ENCODE peak calls at places on chromosome 7, in seven cellular contexts. Y is GM06990, X is mucosa of descending colon, N is AG04450, D is foreskin fibroblast, Z is choroid plexus epithelial cell, M is Peyer's patch. A is an unnamed sample.

GRCh38 chr7:134593530-134594392 is 44.9 kb downstream of the AKR1B15 start:
- DNase-seq in D (peak), Z (peak), X (peak), Y (no peak), M (peak), N (peak), A (no peak)

GRCh38 chr7:72785166-72785955 is 42.6 kb downstream of the TYW1B start:
- DNase-seq in Y (no peak), X (no peak), D (peak), N (no peak), M (no peak), Z (peak), A (peak)

GRCh38 chr7:37405128-37405527 is 43.5 kb downstream of the ELMO1 start:
- DNase-seq in X (no peak), Y (no peak), M (no peak), D (no peak), N (no peak), Z (no peak), A (no peak)

GRCh38 chr7:1848013-1848640 is 178.1 kb downstream of the ELFN1 start:
- DNase-seq in D (no peak), M (no peak), N (no peak), Z (no peak), X (peak), Y (no peak), A (no peak)

GRCh38 chr7:99140813-99141212 is 3.1 kb downstream of the SMURF1 start:
- DNase-seq in X (no peak), N (no peak), Y (no peak), Z (no peak), D (no peak), M (no peak), A (no peak)

GRCh38 chr7:1320616-1321289 is 88.1 kb downstream of the UNCX start:
- DNase-seq in N (no peak), Y (no peak), X (no peak), Z (no peak), M (no peak), D (no peak), A (no peak)

GRCh38 chr7:94696981-94697670 is 41.2 kb upstream of the SGCE start:
- DNase-seq in M (peak), D (peak), X (no peak), N (peak), Y (no peak), Z (peak), A (peak)

GRCh38 chr7:2120251-2120660 is 112.5 kb downstream of the MAD1L1 start:
- DNase-seq in X (no peak), D (no peak), N (no peak), Y (no peak), Z (no peak), M (no peak), A (no peak)

GRCh38 chr7:145478551-145478950 is 638.0 kb upstream of the CNTNAP2 start:
- DNase-seq in Z (no peak), M (no peak), D (no peak), X (no peak), N (no peak), Y (no peak), A (no peak)

GRCh38 chr7:129924602-129925001 is 28.2 kb downstream of the UBE2H start:
- DNase-seq in Z (no peak), X (no peak), D (no peak), Y (no peak), N (no peak), M (no peak), A (no peak)
- TF ChIP-seq CTCF in Z (no peak), X (no peak), D (no peak), Y (no peak), N (no peak), M (no peak), A (no peak)

DNA sequence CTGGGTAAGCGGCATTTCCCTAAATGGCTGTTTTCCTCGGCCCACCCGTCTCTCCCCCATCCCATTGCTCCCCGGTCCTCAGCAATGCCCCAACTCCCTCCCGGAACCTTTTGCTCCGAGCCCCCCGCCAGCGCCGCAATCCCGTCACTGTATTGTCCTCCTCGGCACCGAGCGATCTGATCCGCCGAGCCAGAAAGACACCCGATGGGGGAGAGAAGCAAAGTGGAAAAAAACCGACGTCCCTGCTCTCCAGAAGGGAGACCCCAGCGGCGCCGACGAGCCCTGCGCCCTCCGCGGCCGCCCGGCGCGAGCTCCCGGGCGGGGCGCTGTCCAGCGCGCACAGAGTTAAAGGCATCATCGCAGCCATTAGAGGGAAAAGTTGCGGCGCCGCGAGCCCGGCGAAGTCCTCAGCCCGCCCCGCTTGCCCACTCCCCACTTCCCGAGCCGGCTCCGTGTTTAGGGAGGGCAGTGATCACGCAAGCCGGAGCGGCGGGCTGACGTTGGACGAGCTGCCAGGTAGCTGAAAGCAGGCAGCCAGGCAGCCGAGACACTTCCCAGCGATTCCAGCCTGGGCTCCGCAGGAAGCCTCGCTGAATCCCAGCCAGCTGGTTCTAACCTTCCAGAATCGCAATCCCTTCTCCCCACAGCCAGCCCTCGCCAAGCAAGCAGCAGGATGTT is at the start of gene VSTM2A:
- DNase-seq in N (no peak), Y (no peak), Z (no peak), D (no peak), X (no peak), M (no peak), A (no peak)
- H3K4me3 ChIP-seq in N (no peak), Y (no peak), Z (no peak), D (no peak), X (no peak), M (no peak), A (no peak)

GRCh38 chr7:115216652-115217051 is 294.8 kb downstream of the MDFIC start:
- DNase-seq in Z (peak), Y (no peak), D (no peak), X (no peak), N (no peak), M (no peak), A (no peak)

GRCh38 chr7:115221484-115221883 is 299.6 kb downstream of the MDFIC start:
- DNase-seq in X (no peak), Z (peak), D (no peak), M (no peak), Y (no peak), N (no peak), A (no peak)

GRCh38 chr7:115218076-115218475 is 296.2 kb downstream of the MDFIC start:
- DNase-seq in D (no peak), M (no peak), X (no peak), Z (no peak), N (no peak), Y (no peak), A (no peak)

GRCh38 chr7:115217373-115217772 is 295.5 kb downstream of the MDFIC start:
- DNase-seq in M (no peak), D (no peak), Y (no peak), Z (peak), N (no peak), X (no peak), A (no peak)
- TF ChIP-seq CTCF in M (peak), D (no peak), Y (peak), Z (peak), N (peak), X (no peak), A (no peak)

GRCh38 chr7:50791921-50792341 is 9.2 kb upstream of the GRB10 start:
- DNase-seq in N (no peak), Z (peak), X (no peak), M (no peak), Y (no peak), D (peak), A (no peak)

GRCh38 chr7:50792342-50793114 is 9.8 kb upstream of the GRB10 start:
- DNase-seq in Y (no peak), D (peak), N (no peak), Z (peak), M (no peak), X (peak), A (no peak)

GRCh38 chr7:50793115-50793946 is 10.6 kb upstream of the GRB10 start:
- DNase-seq in Y (no peak), X (peak), D (peak), M (peak), Z (peak), N (no peak), A (no peak)

GRCh38 chr7:50793947-50794570 is 11.4 kb upstream of the GRB10 start:
- DNase-seq in M (no peak), Y (no peak), Z (no peak), N (no peak), D (no peak), X (no peak), A (no peak)

DNA sequence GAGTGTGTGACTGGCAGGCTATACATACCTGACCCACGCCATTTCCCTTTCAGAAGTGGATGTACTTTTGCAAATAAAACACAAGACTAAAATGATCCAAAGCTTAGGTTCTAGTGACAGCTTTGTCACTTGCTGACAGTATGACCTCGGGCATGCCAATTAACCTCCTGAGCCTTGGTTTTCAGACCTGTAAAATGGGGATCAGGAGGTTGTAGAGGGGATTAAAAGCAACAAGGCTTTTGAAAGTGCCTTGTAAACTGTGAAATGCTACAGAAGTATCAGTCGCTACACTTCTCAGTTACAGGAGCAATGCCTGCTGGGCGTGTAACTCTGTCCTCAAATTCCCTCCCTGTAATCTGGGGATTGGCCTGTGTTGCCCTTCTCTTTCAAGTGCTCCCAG is 8.7 kb upstream of the GRB10 start:
- DNase-seq in M (no peak), D (no peak), X (no peak), N (no peak), Y (no peak), Z (no peak), A (no peak)
- H3K4me3 ChIP-seq in M (no peak), D (peak), X (no peak), N (peak), Y (no peak), Z (peak), A (peak)

DNA sequence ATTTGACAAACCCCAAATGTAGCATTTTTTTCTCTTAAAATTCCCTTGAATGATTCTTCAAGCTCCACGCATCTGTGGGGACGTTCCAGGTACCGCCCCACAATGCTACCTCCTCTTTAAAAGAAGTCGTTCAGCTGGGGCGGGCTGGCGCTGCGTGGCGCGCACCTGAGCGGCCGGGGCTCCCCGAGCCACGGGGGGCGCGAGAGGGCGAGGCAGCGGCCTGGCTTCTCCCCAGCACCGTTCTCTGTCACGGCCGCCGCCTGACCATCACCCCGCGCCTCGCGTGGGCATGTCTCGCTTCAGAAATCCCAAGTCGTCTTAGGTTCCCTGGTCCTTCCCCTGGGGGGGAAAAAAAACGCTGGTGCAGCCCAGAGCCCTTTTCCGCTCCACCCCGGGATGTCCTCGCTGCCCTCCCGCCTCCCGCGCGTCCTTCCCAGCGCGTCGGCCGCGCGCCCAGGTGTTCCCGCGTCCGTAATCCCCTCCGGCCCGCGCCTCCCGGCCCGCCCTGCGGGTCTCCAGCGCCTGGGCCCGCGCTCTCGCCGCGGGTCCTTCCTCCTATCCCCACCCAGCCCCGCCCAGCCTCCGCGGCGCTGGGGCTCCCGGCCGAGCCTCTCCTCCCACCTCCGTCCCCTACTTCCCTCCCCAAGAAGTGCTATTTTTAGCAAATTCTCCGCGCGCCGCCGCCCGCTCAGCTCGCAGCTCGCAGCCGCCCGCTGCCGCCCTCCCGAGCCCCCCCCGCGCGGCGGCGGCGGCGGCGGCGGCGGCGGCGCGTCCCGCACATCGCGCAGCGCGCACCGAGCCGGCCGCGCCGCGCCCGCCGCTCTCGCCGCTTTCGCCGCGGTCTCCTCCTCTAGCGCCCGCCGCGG is 58.8 kb upstream of the PRPS1L1 start:
- DNase-seq in Y (peak), N (no peak), D (peak), X (peak), M (no peak), Z (peak), A (no peak)
- TF ChIP-seq CTCF in Y (no peak), N (no peak), D (no peak), X (no peak), M (no peak), Z (no peak), A (no peak)

GRCh38 chr7:4738711-4739527 is 36.5 kb upstream of the AP5Z1 start:
- DNase-seq in X (no peak), Z (peak), D (peak), Y (no peak), N (no peak), M (no peak), A (peak)
- H3K4me3 ChIP-seq in X (no peak), Z (peak), D (no peak), Y (peak), N (peak), M (no peak), A (no peak)

GRCh38 chr7:33807779-33808482 is 97.4 kb upstream of the BMPER start:
- DNase-seq in Z (peak), X (peak), N (no peak), D (peak), M (no peak), Y (peak), A (peak)
- TF ChIP-seq CTCF in Z (peak), X (peak), N (peak), D (peak), M (no peak), Y (peak), A (peak)

DNA sequence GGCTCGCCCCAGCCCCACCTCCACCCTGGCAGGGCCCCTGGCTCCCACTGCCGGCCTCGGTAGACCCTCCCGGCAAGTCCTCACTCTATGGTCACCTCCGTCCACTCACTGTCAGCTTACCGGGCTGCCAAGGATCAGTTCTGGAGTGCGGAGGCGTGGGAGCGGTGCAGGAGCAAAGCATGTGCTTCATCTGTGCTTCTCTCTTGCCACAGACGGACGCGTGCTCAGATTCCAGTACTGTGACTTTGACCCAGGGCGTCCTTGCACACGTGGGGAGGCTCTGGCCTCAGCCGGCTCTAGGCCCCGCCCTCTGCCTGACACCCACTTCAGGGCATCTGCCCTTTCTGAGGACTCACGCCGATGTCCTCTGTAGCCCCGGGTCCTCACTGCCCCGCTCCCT is 547.5 kb upstream of the FOXK1 start:
- DNase-seq in M (peak), Z (no peak), Y (no peak), N (no peak), X (no peak), D (no peak), A (no peak)
- H3K4me3 ChIP-seq in M (no peak), Z (no peak), Y (no peak), N (no peak), X (no peak), D (no peak), A (no peak)

A was measured in kidney epithelial cell.